ENCODE peak calls at places on chromosome 21, in nine cellular contexts. Z, G, U, M, L, A, N, C and H are unnamed samples.

GRCh38 chr21:16976132-16976666 is 536.6 kb upstream of the CXADR start:
- DNase-seq in N (no peak), L (no peak), A (no peak), C (no peak), U (no peak), M (peak; percentile 1), G (no peak), Z (no peak), H (peak; percentile 25)

GRCh38 chr21:23886828-23887708 is 1720.2 kb downstream of the MRPL39 start:
- DNase-seq in L (no peak), M (no peak), N (no peak), G (no peak), A (no peak), Z (no peak), C (no peak), U (no peak), H (no peak)

GRCh38 chr21:41762753-41763152 is 4.1 kb downstream of the RIPK4 start:
- DNase-seq in A (no peak), L (no peak), C (no peak), M (no peak), N (no peak), G (no peak), U (no peak), Z (no peak), H (no peak)

GRCh38 chr21:44510508-44511218 is 29.3 kb downstream of the KRTAP10-1 start:
- DNase-seq in N (peak; percentile 59), C (no peak), L (peak; percentile 69), M (peak; percentile 32), U (peak; percentile 70), A (peak; percentile 74), G (no peak), Z (peak; percentile 41), H (peak; percentile 73)

GRCh38 chr21:21612446-21612845 is 614.2 kb downstream of the NCAM2 start:
- DNase-seq in Z (no peak), U (peak; percentile 4), A (no peak), N (no peak), M (peak; percentile 92), C (no peak), G (no peak), L (no peak), H (peak; percentile 58)

GRCh38 chr21:31043495-31043894 is 5.2 kb upstream of the KRTAP19-8 start:
- DNase-seq in G (no peak), N (no peak), U (no peak), L (no peak), A (no peak), Z (no peak), C (no peak), M (no peak), H (no peak)

GRCh38 chr21:37435120-37435519 is 68.5 kb downstream of the DYRK1A start:
- DNase-seq in L (peak; percentile 66), A (no peak), Z (peak; percentile 84), M (peak; percentile 89), G (no peak), C (peak; percentile 43), U (peak; percentile 67), N (peak; percentile 93), H (peak; percentile 95)

GRCh38 chr21:31606081-31606874 is 53.2 kb upstream of the SOD1 start:
- DNase-seq in A (no peak), L (no peak), C (peak; percentile 60), G (no peak), N (no peak), Z (no peak), M (no peak), U (no peak), H (no peak)

GRCh38 chr21:41953249-41953830 is 478 bp downstream of the C2CD2 start:
- DNase-seq in A (peak; percentile 33), Z (no peak), G (no peak), C (no peak), L (no peak), M (no peak), U (peak; percentile 19), N (no peak), H (no peak)

GRCh38 chr21:32463367-32463766 is 50.9 kb downstream of the EVA1C start:
- DNase-seq in U (no peak), Z (no peak), A (no peak), L (no peak), M (peak; percentile 76), N (no peak), C (no peak), G (no peak), H (peak; percentile 77)

GRCh38 chr21:36613554-36613953 is 85.4 kb upstream of the SIM2 start:
- DNase-seq in N (no peak), Z (no peak), L (no peak), U (no peak), M (no peak), A (no peak), G (no peak), C (no peak), H (no peak)

GRCh38 chr21:36135391-36136094 is 664 bp downstream of the CBR3 start:
- DNase-seq in Z (peak; percentile 21), U (peak; percentile 61), C (peak; percentile 82), L (peak; percentile 85), G (peak; percentile 55), M (peak; percentile 81), A (peak; percentile 42), N (no peak), H (peak; percentile 94)

GRCh38 chr21:46065215-46065992 is 32.5 kb upstream of the COL6A2 start:
- DNase-seq in G (no peak), U (peak; percentile 38), N (no peak), Z (no peak), M (peak; percentile 72), L (no peak), A (no peak), C (peak; percentile 39), H (no peak)

GRCh38 chr21:24895885-24896734 is 711.2 kb downstream of the MRPL39 start:
- DNase-seq in L (peak; percentile 1), Z (no peak), U (peak; percentile 5), M (peak; percentile 2), G (no peak), C (no peak), N (peak; percentile 16), A (no peak), H (peak; percentile 5)

GRCh38 chr21:44357064-44357837 is 3.8 kb downstream of the TRPM2 start:
- DNase-seq in U (no peak), A (no peak), N (no peak), L (no peak), M (no peak), C (no peak), Z (no peak), G (no peak), H (no peak)

GRCh38 chr21:46295177-46295711 is 9.1 kb downstream of the YBEY start:
- DNase-seq in M (peak; percentile 69), L (no peak), U (no peak), C (no peak), N (no peak), A (no peak), Z (no peak), G (no peak), H (peak; percentile 76)

GRCh38 chr21:44856131-44856530 is 17.4 kb downstream of the PTTG1IP start:
- DNase-seq in G (no peak), M (no peak), U (no peak), C (no peak), A (no peak), L (no peak), Z (no peak), N (no peak), H (no peak)

GRCh38 chr21:44736291-44737004 is 25.1 kb upstream of the TSPEAR start:
- DNase-seq in M (no peak), G (no peak), Z (no peak), C (peak; percentile 84), A (peak; percentile 34), N (peak; percentile 81), U (no peak), L (no peak), H (no peak)

GRCh38 chr21:36491191-36491916 is 11.4 kb upstream of the CLDN14 start:
- DNase-seq in M (no peak), L (no peak), N (no peak), C (no peak), U (no peak), G (no peak), Z (no peak), A (no peak), H (peak; percentile 96)

GRCh38 chr21:21921410-21922232 is 923.4 kb downstream of the NCAM2 start:
- DNase-seq in C (no peak), L (no peak), N (peak; percentile 24), M (peak; percentile 37), Z (peak; percentile 8), G (no peak), A (no peak), U (peak; percentile 6), H (peak; percentile 34)

GRCh38 chr21:22421416-22422190 is 1423.4 kb downstream of the NCAM2 start:
- DNase-seq in U (no peak), Z (no peak), A (no peak), M (no peak), L (peak; percentile 1), N (no peak), C (no peak), G (no peak), H (no peak)

GRCh38 chr21:45370575-45370974 is 34.4 kb upstream of the COL18A1 start:
- DNase-seq in U (no peak), G (no peak), M (no peak), L (no peak), Z (no peak), A (no peak), N (no peak), C (no peak), H (no peak)

GRCh38 chr21:43345746-43346409 is 81.1 kb downstream of the SIK1 start:
- DNase-seq in Z (no peak), M (peak; percentile 93), U (no peak), G (no peak), A (no peak), N (no peak), C (no peak), L (no peak), H (no peak)

GRCh38 chr21:35984654-35985366 is 75.5 kb downstream of the SETD4 start:
- DNase-seq in L (no peak), C (peak; percentile 43), G (no peak), U (no peak), Z (no peak), N (no peak), A (no peak), M (no peak), H (no peak)

GRCh38 chr21:46355161-46356004 is 31.4 kb downstream of the PCNT start:
- DNase-seq in M (no peak), Z (no peak), G (no peak), N (no peak), U (no peak), C (no peak), A (no peak), L (no peak), H (no peak)

GRCh38 chr21:15539376-15539775 is 190.4 kb upstream of the USP25 start:
- DNase-seq in G (no peak), N (no peak), Z (no peak), A (no peak), M (no peak), L (no peak), U (no peak), C (no peak), H (no peak)

GRCh38 chr21:33030633-33031032 is 4.9 kb downstream of the OLIG2 start:
- DNase-seq in M (no peak), A (no peak), N (no peak), Z (no peak), G (no peak), C (no peak), L (no peak), U (no peak), H (no peak)

GRCh38 chr21:35646606-35647005 is 413.7 kb downstream of the SETD4 start:
- DNase-seq in U (no peak), N (no peak), L (no peak), C (no peak), M (peak; percentile 83), G (no peak), A (no peak), Z (no peak), H (no peak)

GRCh38 chr21:44444286-44444931 is 10.9 kb upstream of the LRRC3 start:
- DNase-seq in C (no peak), N (no peak), U (no peak), Z (no peak), M (no peak), L (no peak), G (no peak), A (no peak), H (no peak)

GRCh38 chr21:44298301-44298700 is 1.6 kb upstream of the PFKL start:
- DNase-seq in A (no peak), U (no peak), N (no peak), M (peak; percentile 22), L (peak; percentile 67), Z (peak; percentile 6), C (no peak), G (no peak), H (no peak)

GRCh38 chr21:34693192-34693810 is 24.5 kb downstream of the CLIC6 start:
- DNase-seq in M (peak; percentile 83), Z (peak; percentile 38), C (peak; percentile 39), A (peak; percentile 45), U (peak; percentile 65), N (peak; percentile 56), L (peak; percentile 67), G (no peak), H (peak; percentile 76)